ENCODE peak calls at places on chromosomes 13 and 19, in ten cellular contexts. A, D, L, R, P, E, T, N, H and Q are unnamed samples.

GRCh38 chr19:16417660-16418596 is 53.8 kb downstream of the EPS15L1 start:
- DNase-seq in E (peak; percentile 77), T (peak; percentile 66), N (peak; percentile 48), D (peak; percentile 75), R (peak; percentile 58), H (peak; percentile 79), L (peak; percentile 73), A (peak; percentile 78), P (peak; percentile 16), Q (no peak)

GRCh38 chr13:32863596-32863995 is 152.6 kb upstream of the KL start:
- DNase-seq in R (no peak), D (no peak), T (no peak), L (no peak), H (no peak), A (no peak), N (no peak), E (no peak), P (no peak), Q (no peak)

GRCh38 chr13:47829684-47830083 is 171.4 kb downstream of the SUCLA2 start:
- DNase-seq in H (no peak), L (no peak), T (no peak), R (no peak), P (no peak), E (no peak), D (no peak), A (no peak), N (no peak), Q (no peak)

GRCh38 chr13:55298201-55298600 is 1842.5 kb upstream of the PRR20A start:
- DNase-seq in R (no peak), L (no peak), H (no peak), N (no peak), T (no peak), P (no peak), A (no peak), D (no peak), E (no peak), Q (no peak)

GRCh38 chr13:45178349-45179142 is 22.3 kb downstream of the KCTD4 start:
- DNase-seq in H (no peak), R (no peak), P (peak; percentile 93), L (no peak), T (no peak), N (no peak), D (no peak), E (no peak), A (no peak), Q (no peak)

GRCh38 chr13:80305737-80306136 is 35.2 kb downstream of the SPRY2 start:
- DNase-seq in T (no peak), D (no peak), H (no peak), L (no peak), N (no peak), P (no peak), A (no peak), R (no peak), E (no peak), Q (no peak)

GRCh38 chr13:111883571-111884343 is 183.2 kb upstream of the SOX1 start:
- DNase-seq in H (peak; percentile 30), E (no peak), L (no peak), R (no peak), N (no peak), P (no peak), D (no peak), A (no peak), T (no peak), Q (no peak)

GRCh38 chr19:14062558-14062855 is 631 bp upstream of the PALM3 start:
- DNase-seq in H (no peak), T (no peak), L (no peak), R (no peak), A (no peak), N (no peak), E (no peak), P (no peak), D (no peak), Q (no peak)

GRCh38 chr19:10431254-10431942 is 11.1 kb downstream of the PDE4A start:
- DNase-seq in L (no peak), P (no peak), E (no peak), H (no peak), D (peak; percentile 32), N (no peak), A (no peak), T (no peak), R (peak; percentile 61), Q (no peak)

GRCh38 chr19:56966225-56966696 is 125.7 kb upstream of the PEG3 start:
- DNase-seq in H (no peak), T (no peak), E (peak; percentile 96), D (no peak), P (no peak), A (no peak), R (no peak), L (no peak), N (no peak), Q (no peak)

GRCh38 chr13:104691765-104692164 is 1625.5 kb upstream of the SLC10A2 start:
- DNase-seq in E (no peak), T (no peak), R (no peak), D (no peak), P (no peak), L (no peak), H (no peak), A (no peak), N (no peak), Q (no peak)

GRCh38 chr19:45125975-45126493 is 33.1 kb downstream of the PPP1R37 start:
- DNase-seq in R (peak; percentile 79), N (peak; percentile 30), T (peak; percentile 86), L (peak; percentile 67), P (peak; percentile 37), E (no peak), D (peak; percentile 31), H (no peak), A (peak; percentile 66), Q (peak; percentile 4)

GRCh38 chr13:70310720-70311119 is 202.5 kb upstream of the KLHL1 start:
- DNase-seq in E (no peak), A (no peak), L (no peak), R (peak; percentile 68), T (no peak), P (peak; percentile 67), N (no peak), D (no peak), H (no peak), Q (peak; percentile 47)

GRCh38 chr13:35531551-35531950 is 55.1 kb upstream of the MAB21L1 start:
- DNase-seq in D (no peak), A (no peak), P (no peak), T (no peak), E (no peak), N (no peak), R (no peak), H (no peak), L (no peak), Q (no peak)

GRCh38 chr19:46660601-46661019 is 372 bp downstream of the DACT3 start:
- DNase-seq in N (no peak), D (peak; percentile 46), A (peak; percentile 44), L (no peak), R (no peak), T (no peak), H (no peak), E (peak; percentile 58), P (no peak), Q (no peak)

GRCh38 chr19:52206481-52206880 is 16.6 kb downstream of the PPP2R1A start:
- DNase-seq in P (no peak), R (no peak), L (no peak), T (no peak), D (peak; percentile 35), A (peak; percentile 41), E (no peak), H (no peak), N (no peak), Q (no peak)

GRCh38 chr13:41931337-41931736 is 29.6 kb downstream of the VWA8 start:
- DNase-seq in N (no peak), R (no peak), T (no peak), P (no peak), D (no peak), E (no peak), A (no peak), L (no peak), H (no peak), Q (no peak)

GRCh38 chr19:35087393-35087792 is 28.2 kb upstream of the FXYD3 start:
- DNase-seq in L (no peak), D (no peak), P (no peak), N (no peak), E (no peak), H (no peak), R (no peak), T (no peak), A (no peak), Q (no peak)

GRCh38 chr13:76009491-76009890 is 373.4 kb downstream of the LMO7 start:
- DNase-seq in P (peak; percentile 70), R (no peak), H (no peak), N (no peak), E (no peak), T (no peak), D (no peak), A (no peak), L (no peak), Q (no peak)

GRCh38 chr13:49450105-49450819 is 6.2 kb downstream of the SETDB2 start:
- DNase-seq in T (no peak), A (no peak), N (no peak), D (no peak), E (no peak), L (no peak), P (no peak), H (no peak), R (no peak), Q (no peak)

GRCh38 chr19:37572203-37572602 is 22.4 kb downstream of the ZNF571 start:
- DNase-seq in H (no peak), R (no peak), L (no peak), A (no peak), D (no peak), P (no peak), N (no peak), T (no peak), E (no peak), Q (no peak)

GRCh38 chr19:40621966-40622772 is 21.0 kb downstream of the LTBP4 start:
- DNase-seq in E (no peak), T (no peak), D (no peak), P (no peak), R (no peak), A (no peak), H (no peak), L (no peak), N (no peak), Q (no peak)

GRCh38 chr13:98293570-98294142 is 116.6 kb upstream of the RNF113B start:
- DNase-seq in N (no peak), H (no peak), R (no peak), L (no peak), D (no peak), P (peak; percentile 72), A (no peak), E (no peak), T (no peak), Q (no peak)

GRCh38 chr13:90444232-90444631 is 903.3 kb upstream of the MIR17HG start:
- DNase-seq in T (no peak), D (no peak), H (no peak), L (no peak), N (no peak), R (no peak), E (no peak), A (no peak), P (no peak), Q (no peak)

GRCh38 chr19:42091300-42092266 is 15.6 kb downstream of the ZNF574 start:
- DNase-seq in R (peak; percentile 72), L (no peak), N (no peak), E (peak; percentile 40), H (no peak), T (no peak), P (no peak), A (peak; percentile 47), D (no peak), Q (peak; percentile 36)

GRCh38 chr13:43799191-43799590 is 12.4 kb upstream of the ENOX1 start:
- DNase-seq in H (no peak), N (no peak), R (peak; percentile 91), L (no peak), T (no peak), P (no peak), D (no peak), E (no peak), A (no peak), Q (no peak)

GRCh38 chr19:41530761-41531301 is 45.1 kb upstream of the CEACAM21 start:
- DNase-seq in H (no peak), L (no peak), E (no peak), P (no peak), R (no peak), T (no peak), D (no peak), N (no peak), A (no peak), Q (peak; percentile 44)

GRCh38 chr19:39030854-39031367 is 1.4 kb downstream of the FBXO27 start:
- DNase-seq in D (no peak), L (no peak), R (no peak), N (no peak), E (no peak), H (no peak), T (no peak), P (peak; percentile 89), A (no peak), Q (no peak)